ENCODE peak calls at places on chromosomes 5 and 9, in nine cellular contexts. A is anterior cingulate cortex, D is neural progenitor cell, I is NCI-H1694, Z is iris pigment epithelial cell, V is OCI-LY7, O is ureter, Q is transverse colon, G is hepatic stellate cell. C is an unnamed sample.

GRCh38 chr9:98780059-98780749 is 16.2 kb downstream of the ANKS6 start:
- DNase-seq in A (no peak), D (no peak), I (no peak), Z (no peak), V (no peak), O (no peak), Q (no peak), G (no peak), C (no peak)

GRCh38 chr9:108444400-108445358 is 411.1 kb downstream of the ACTL7B start:
- DNase-seq in A (no peak), D (peak; percentile 11), I (no peak), Z (peak; percentile 95), V (no peak), O (peak; percentile 51), Q (no peak), G (peak; percentile 56), C (no peak)

GRCh38 chr9:126614088-126614454 is 343 bp downstream of the LMX1B start:
- DNase-seq in A (no peak), D (peak; percentile 81), I (no peak), Z (no peak), V (no peak), O (no peak), Q (no peak), G (peak; percentile 6), C (no peak)

GRCh38 chr5:161966544-161966943 is 101.0 kb upstream of the GABRG2 start:
- DNase-seq in A (no peak), D (peak; percentile 43), I (peak; percentile 15), Z (no peak), V (peak; percentile 7), O (no peak), Q (no peak), G (no peak), C (no peak)

GRCh38 chr5:84393969-84394368 is 9.3 kb upstream of the EDIL3 start:
- DNase-seq in A (no peak), D (no peak), I (no peak), Z (peak; percentile 89), V (no peak), O (no peak), Q (no peak), G (peak; percentile 57), C (no peak)

GRCh38 chr5:5751987-5752386 is 329.5 kb downstream of the ICE1 start:
- DNase-seq in A (no peak), D (no peak), I (no peak), Z (no peak), V (peak; percentile 20), O (no peak), Q (no peak), G (no peak), C (no peak)

GRCh38 chr5:151580239-151580638 is 10.9 kb downstream of the FAT2 start:
- DNase-seq in A (no peak), D (no peak), I (no peak), Z (no peak), V (no peak), O (no peak), Q (no peak), G (no peak), C (no peak)

GRCh38 chr9:121738391-121738790 is 87.0 kb downstream of the DAB2IP start:
- DNase-seq in A (no peak), D (no peak), I (no peak), Z (no peak), V (peak; percentile 54), O (no peak), Q (no peak), G (no peak), C (no peak)

GRCh38 chr9:121857941-121858340 is 206.5 kb downstream of the DAB2IP start:
- DNase-seq in A (no peak), D (no peak), I (no peak), Z (no peak), V (no peak), O (peak; percentile 9), Q (no peak), G (no peak), C (no peak)

GRCh38 chr9:34252670-34253459 is 74.0 kb downstream of the UBAP1 start:
- DNase-seq in A (peak; percentile 61), D (peak; percentile 80), I (peak; percentile 62), Z (peak; percentile 46), V (peak; percentile 65), O (no peak), Q (no peak), G (peak; percentile 57), C (peak; percentile 78)

GRCh38 chr5:95296291-95296690 is 11.4 kb upstream of the MCTP1 start:
- DNase-seq in A (no peak), D (no peak), I (no peak), Z (no peak), V (no peak), O (no peak), Q (no peak), G (no peak), C (no peak)

GRCh38 chr5:171162602-171163001 is 146.4 kb upstream of the TLX3 start:
- DNase-seq in A (no peak), D (peak; percentile 77), I (no peak), Z (peak; percentile 75), V (no peak), O (no peak), Q (no peak), G (peak; percentile 2), C (no peak)

GRCh38 chr5:180869587-180869986 is 8.5 kb upstream of the ZFP62 start:
- DNase-seq in A (no peak), D (no peak), I (no peak), Z (no peak), V (no peak), O (no peak), Q (peak; percentile 26), G (no peak), C (no peak)

GRCh38 chr9:17907780-17908513 is 329.1 kb downstream of the SH3GL2 start:
- DNase-seq in A (no peak), D (no peak), I (no peak), Z (no peak), V (no peak), O (no peak), Q (peak; percentile 22), G (no peak), C (no peak)

GRCh38 chr5:43769576-43770352 is 166.8 kb downstream of the NNT start:
- DNase-seq in A (no peak), D (no peak), I (no peak), Z (peak; percentile 97), V (no peak), O (peak; percentile 66), Q (no peak), G (peak; percentile 22), C (no peak)

GRCh38 chr5:145991044-145991575 is 54.7 kb downstream of the SH3RF2 start:
- DNase-seq in A (no peak), D (no peak), I (no peak), Z (peak; percentile 62), V (no peak), O (no peak), Q (no peak), G (no peak), C (no peak)

GRCh38 chr9:76266649-76267627 is 127.3 kb downstream of the RFK start:
- DNase-seq in A (no peak), D (peak; percentile 83), I (no peak), Z (no peak), V (no peak), O (no peak), Q (peak; percentile 21), G (no peak), C (no peak)

GRCh38 chr9:120783611-120784047 is 9.6 kb downstream of the FBXW2 start:
- DNase-seq in A (no peak), D (no peak), I (no peak), Z (peak; percentile 72), V (no peak), O (no peak), Q (no peak), G (no peak), C (no peak)

GRCh38 chr9:110850401-110851135 is 182.0 kb downstream of the MUSK start:
- DNase-seq in A (no peak), D (no peak), I (no peak), Z (no peak), V (no peak), O (no peak), Q (no peak), G (no peak), C (no peak)

GRCh38 chr5:57171818-57172465 is 1.9 kb upstream of the GPBP1 start:
- DNase-seq in A (no peak), D (no peak), I (no peak), Z (peak; percentile 56), V (no peak), O (no peak), Q (peak; percentile 39), G (no peak), C (no peak)